ENCODE peak calls at places on chromosomes 7 and 10, in seven cellular contexts. One of them, this sample, is unnamed.

GRCh38 chr10:133377025-133377817 is 1.8 kb upstream of the PAOX start:
- DNase-seq in psoas muscle: no peak
- DNase-seq in OCI-LY7: no peak
- DNase-seq in A549: no peak
- DNase-seq in ovary: no peak
- DNase-seq in fibroblast of lung: no peak
- DNase-seq in stomach: no peak
- DNase-seq in this sample: no peak

GRCh38 chr10:127999291-127999690 is 92.4 kb downstream of the PTPRE start:
- DNase-seq in psoas muscle: no peak
- DNase-seq in OCI-LY7: no peak
- DNase-seq in A549: no peak
- DNase-seq in ovary: no peak
- DNase-seq in fibroblast of lung: no peak
- DNase-seq in stomach: no peak
- DNase-seq in this sample: no peak

GRCh38 chr7:22433710-22434460 is 66.1 kb downstream of the STEAP1B start:
- DNase-seq in psoas muscle: peak
- DNase-seq in OCI-LY7: peak
- DNase-seq in A549: no peak
- DNase-seq in ovary: no peak
- DNase-seq in fibroblast of lung: peak
- DNase-seq in stomach: no peak
- DNase-seq in this sample: no peak

GRCh38 chr7:132419538-132419937 is 156.7 kb downstream of the PLXNA4 start:
- DNase-seq in psoas muscle: no peak
- DNase-seq in OCI-LY7: no peak
- DNase-seq in A549: no peak
- DNase-seq in ovary: no peak
- DNase-seq in fibroblast of lung: peak
- DNase-seq in stomach: no peak
- DNase-seq in this sample: no peak

GRCh38 chr7:141659501-141659900 is 42.5 kb downstream of the DENND11 start:
- DNase-seq in psoas muscle: no peak
- DNase-seq in OCI-LY7: no peak
- DNase-seq in A549: no peak
- DNase-seq in ovary: no peak
- DNase-seq in fibroblast of lung: no peak
- DNase-seq in stomach: no peak
- DNase-seq in this sample: no peak

GRCh38 chr7:39910108-39910869 is 39.8 kb upstream of the CDK13 start:
- DNase-seq in psoas muscle: peak
- DNase-seq in OCI-LY7: no peak
- DNase-seq in A549: no peak
- DNase-seq in ovary: no peak
- DNase-seq in fibroblast of lung: peak
- DNase-seq in stomach: no peak
- DNase-seq in this sample: peak

GRCh38 chr7:2461268-2462026 is 14.8 kb downstream of the GRIFIN start:
- DNase-seq in psoas muscle: no peak
- DNase-seq in OCI-LY7: no peak
- DNase-seq in A549: no peak
- DNase-seq in ovary: no peak
- DNase-seq in fibroblast of lung: no peak
- DNase-seq in stomach: no peak
- DNase-seq in this sample: no peak

GRCh38 chr7:96330193-96330592 is 8.3 kb upstream of the SLC25A13 start:
- DNase-seq in psoas muscle: no peak
- DNase-seq in OCI-LY7: no peak
- DNase-seq in A549: no peak
- DNase-seq in ovary: no peak
- DNase-seq in fibroblast of lung: no peak
- DNase-seq in stomach: no peak
- DNase-seq in this sample: no peak

GRCh38 chr7:2288503-2288902 is 25.7 kb downstream of the SNX8 start:
- DNase-seq in psoas muscle: no peak
- DNase-seq in OCI-LY7: peak
- DNase-seq in A549: no peak
- DNase-seq in ovary: no peak
- DNase-seq in fibroblast of lung: no peak
- DNase-seq in stomach: no peak
- DNase-seq in this sample: no peak

GRCh38 chr7:13057462-13058200 is 370.2 kb downstream of the ARL4A start:
- DNase-seq in psoas muscle: no peak
- DNase-seq in OCI-LY7: peak
- DNase-seq in A549: no peak
- DNase-seq in ovary: no peak
- DNase-seq in fibroblast of lung: peak
- DNase-seq in stomach: no peak
- DNase-seq in this sample: no peak

GRCh38 chr7:151038951-151039849 is 9.1 kb upstream of the ASIC3 start:
- DNase-seq in psoas muscle: peak
- DNase-seq in OCI-LY7: no peak
- DNase-seq in A549: peak
- DNase-seq in ovary: peak
- DNase-seq in fibroblast of lung: peak
- DNase-seq in stomach: peak
- DNase-seq in this sample: no peak

GRCh38 chr7:107879400-107880035 is 11.5 kb upstream of the DLD start:
- DNase-seq in psoas muscle: no peak
- DNase-seq in OCI-LY7: peak
- DNase-seq in A549: peak
- DNase-seq in ovary: no peak
- DNase-seq in fibroblast of lung: peak
- DNase-seq in stomach: peak
- DNase-seq in this sample: peak

GRCh38 chr7:47293884-47294568 is 287.9 kb downstream of the TNS3 start:
- DNase-seq in psoas muscle: peak
- DNase-seq in OCI-LY7: no peak
- DNase-seq in A549: no peak
- DNase-seq in ovary: peak
- DNase-seq in fibroblast of lung: peak
- DNase-seq in stomach: no peak
- DNase-seq in this sample: no peak

GRCh38 chr10:100579261-100579660 is 43.5 kb downstream of the HIF1AN start:
- DNase-seq in psoas muscle: no peak
- DNase-seq in OCI-LY7: no peak
- DNase-seq in A549: no peak
- DNase-seq in ovary: no peak
- DNase-seq in fibroblast of lung: no peak
- DNase-seq in stomach: no peak
- DNase-seq in this sample: no peak

GRCh38 chr10:69332278-69333010 is 54.1 kb downstream of the HK1 start:
- DNase-seq in psoas muscle: no peak
- DNase-seq in OCI-LY7: no peak
- DNase-seq in A549: no peak
- DNase-seq in ovary: no peak
- DNase-seq in fibroblast of lung: peak
- DNase-seq in stomach: peak
- DNase-seq in this sample: no peak

GRCh38 chr7:96995406-96996110 is 9.8 kb upstream of the DLX6 start:
- DNase-seq in psoas muscle: no peak
- DNase-seq in OCI-LY7: no peak
- DNase-seq in A549: no peak
- DNase-seq in ovary: no peak
- DNase-seq in fibroblast of lung: no peak
- DNase-seq in stomach: no peak
- DNase-seq in this sample: no peak

GRCh38 chr10:101258179-101258885 is 29.1 kb upstream of the LBX1 start:
- DNase-seq in psoas muscle: no peak
- DNase-seq in OCI-LY7: peak
- DNase-seq in A549: no peak
- DNase-seq in ovary: no peak
- DNase-seq in fibroblast of lung: no peak
- DNase-seq in stomach: no peak
- DNase-seq in this sample: peak

GRCh38 chr7:142168746-142169145 is 57.2 kb downstream of the MGAM2 start:
- DNase-seq in psoas muscle: no peak
- DNase-seq in OCI-LY7: no peak
- DNase-seq in A549: no peak
- DNase-seq in ovary: no peak
- DNase-seq in fibroblast of lung: no peak
- DNase-seq in stomach: no peak
- DNase-seq in this sample: no peak

GRCh38 chr7:135714534-135715009 is 13.4 kb downstream of the SLC13A4 start:
- DNase-seq in psoas muscle: peak
- DNase-seq in OCI-LY7: no peak
- DNase-seq in A549: peak
- DNase-seq in ovary: no peak
- DNase-seq in fibroblast of lung: peak
- DNase-seq in stomach: no peak
- DNase-seq in this sample: no peak

GRCh38 chr10:125626671-125627070 is 56.3 kb downstream of the TEX36 start:
- DNase-seq in psoas muscle: no peak
- DNase-seq in OCI-LY7: no peak
- DNase-seq in A549: no peak
- DNase-seq in ovary: no peak
- DNase-seq in fibroblast of lung: no peak
- DNase-seq in stomach: no peak
- DNase-seq in this sample: no peak

GRCh38 chr10:103367379-103367781 is 396 bp upstream of the TAF5 start:
- DNase-seq in psoas muscle: no peak
- DNase-seq in OCI-LY7: no peak
- DNase-seq in A549: peak
- DNase-seq in ovary: no peak
- DNase-seq in fibroblast of lung: no peak
- DNase-seq in stomach: no peak
- DNase-seq in this sample: no peak
- H3K4me3 ChIP-seq in psoas muscle: peak
- H3K4me3 ChIP-seq in OCI-LY7: peak
- H3K4me3 ChIP-seq in A549: peak
- H3K4me3 ChIP-seq in ovary: peak
- H3K4me3 ChIP-seq in fibroblast of lung: peak
- H3K4me3 ChIP-seq in stomach: peak
- H3K4me3 ChIP-seq in this sample: peak

DNA sequence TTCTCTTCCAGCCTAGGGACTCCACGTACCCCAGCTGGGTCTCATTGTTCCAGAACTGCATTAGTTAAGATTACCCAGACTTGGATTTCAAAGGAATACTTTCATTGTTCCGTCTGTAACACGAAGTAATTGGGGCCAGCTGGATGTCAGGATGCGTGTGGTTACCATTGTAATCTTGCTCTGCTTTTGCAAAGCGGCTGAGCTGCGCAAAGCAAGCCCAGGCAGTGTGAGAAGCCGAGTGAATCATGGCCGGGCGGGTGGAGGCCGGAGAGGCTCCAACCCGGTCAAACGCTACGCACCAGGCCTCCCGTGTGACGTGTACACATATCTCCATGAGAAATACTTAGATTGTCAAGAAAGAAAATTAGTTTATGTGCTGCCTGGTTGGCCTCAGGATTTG is 21.0 kb downstream of the LRRC17 start:
- DNase-seq in psoas muscle: peak
- DNase-seq in OCI-LY7: no peak
- DNase-seq in A549: no peak
- DNase-seq in ovary: peak
- DNase-seq in fibroblast of lung: peak
- DNase-seq in stomach: peak
- DNase-seq in this sample: no peak
- H3K4me3 ChIP-seq in psoas muscle: no peak
- H3K4me3 ChIP-seq in OCI-LY7: no peak
- H3K4me3 ChIP-seq in A549: no peak
- H3K4me3 ChIP-seq in ovary: no peak
- H3K4me3 ChIP-seq in fibroblast of lung: no peak
- H3K4me3 ChIP-seq in stomach: peak
- H3K4me3 ChIP-seq in this sample: no peak

GRCh38 chr7:128022631-128023532 is 8.4 kb downstream of the LRRC4 start:
- DNase-seq in psoas muscle: no peak
- DNase-seq in OCI-LY7: no peak
- DNase-seq in A549: no peak
- DNase-seq in ovary: no peak
- DNase-seq in fibroblast of lung: peak
- DNase-seq in stomach: no peak
- DNase-seq in this sample: no peak

GRCh38 chr7:128024154-128024553 is 7.1 kb downstream of the LRRC4 start:
- DNase-seq in psoas muscle: no peak
- DNase-seq in OCI-LY7: no peak
- DNase-seq in A549: no peak
- DNase-seq in ovary: no peak
- DNase-seq in fibroblast of lung: no peak
- DNase-seq in stomach: no peak
- DNase-seq in this sample: no peak

GRCh38 chr7:128026551-128026950 is 4.7 kb downstream of the LRRC4 start:
- DNase-seq in psoas muscle: no peak
- DNase-seq in OCI-LY7: no peak
- DNase-seq in A549: no peak
- DNase-seq in ovary: no peak
- DNase-seq in fibroblast of lung: no peak
- DNase-seq in stomach: no peak
- DNase-seq in this sample: no peak

GRCh38 chr7:128027485-128027980 is 3.7 kb downstream of the LRRC4 start:
- DNase-seq in psoas muscle: no peak
- DNase-seq in OCI-LY7: no peak
- DNase-seq in A549: no peak
- DNase-seq in ovary: no peak
- DNase-seq in fibroblast of lung: no peak
- DNase-seq in stomach: no peak
- DNase-seq in this sample: no peak

GRCh38 chr7:128025380-128025779 is 5.9 kb downstream of the LRRC4 start:
- DNase-seq in psoas muscle: no peak
- DNase-seq in OCI-LY7: no peak
- DNase-seq in A549: no peak
- DNase-seq in ovary: no peak
- DNase-seq in fibroblast of lung: no peak
- DNase-seq in stomach: no peak
- DNase-seq in this sample: no peak
- H3K4me3 ChIP-seq in psoas muscle: no peak
- H3K4me3 ChIP-seq in OCI-LY7: no peak
- H3K4me3 ChIP-seq in A549: no peak
- H3K4me3 ChIP-seq in ovary: no peak
- H3K4me3 ChIP-seq in fibroblast of lung: no peak
- H3K4me3 ChIP-seq in stomach: no peak
- H3K4me3 ChIP-seq in this sample: no peak

DNA sequence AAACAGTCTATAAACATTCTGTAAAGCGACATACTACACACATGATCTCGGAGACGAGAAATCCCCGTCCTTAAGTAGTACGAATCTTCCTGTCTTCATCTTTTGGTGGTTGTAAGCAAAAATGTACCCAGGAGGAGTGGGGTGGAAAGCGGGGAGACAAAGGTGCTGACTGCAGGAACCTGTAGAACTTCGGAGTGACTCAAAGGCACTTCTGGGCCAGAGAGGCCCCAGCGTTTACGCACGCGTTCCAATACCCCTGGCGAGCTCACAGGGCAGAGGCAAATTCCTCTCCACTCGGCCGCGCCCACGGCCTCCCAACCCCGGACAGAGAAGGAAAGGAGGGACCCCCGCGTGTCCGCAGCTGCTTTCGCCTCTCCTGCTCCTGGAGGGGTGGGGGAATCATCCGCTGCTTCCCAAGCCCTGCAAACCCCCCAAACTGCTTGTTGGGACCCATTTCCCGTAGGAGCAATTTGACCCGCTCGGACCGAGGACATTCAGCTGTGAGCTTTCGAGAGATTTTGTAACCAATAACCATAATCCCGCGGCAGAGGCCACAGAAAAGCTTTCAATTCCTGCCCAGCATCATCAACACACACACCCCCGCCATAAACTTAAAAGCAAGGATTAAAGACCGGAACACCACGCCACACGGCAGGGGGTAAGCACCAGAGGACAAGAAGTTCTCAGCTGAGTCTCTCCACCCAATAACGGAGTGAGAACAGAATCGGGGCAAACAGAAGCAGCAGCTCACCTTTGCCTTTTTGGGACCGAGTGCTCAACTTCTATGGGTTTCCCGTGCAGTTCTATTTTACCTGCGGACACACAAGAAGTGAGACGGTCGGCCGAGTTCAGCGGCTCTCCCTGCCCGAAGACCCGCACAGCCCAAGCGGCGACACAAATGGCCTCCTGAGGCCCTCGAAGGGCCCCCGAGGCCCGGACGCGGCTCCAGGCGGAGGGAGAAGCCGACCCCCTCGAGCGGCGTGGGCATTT is 2.3 kb downstream of the IGF2BP3 start:
- DNase-seq in psoas muscle: no peak
- DNase-seq in OCI-LY7: peak
- DNase-seq in A549: no peak
- DNase-seq in ovary: no peak
- DNase-seq in fibroblast of lung: peak
- DNase-seq in stomach: no peak
- DNase-seq in this sample: no peak
- H3K4me3 ChIP-seq in psoas muscle: peak
- H3K4me3 ChIP-seq in OCI-LY7: peak
- H3K4me3 ChIP-seq in A549: peak
- H3K4me3 ChIP-seq in ovary: no peak
- H3K4me3 ChIP-seq in fibroblast of lung: peak
- H3K4me3 ChIP-seq in stomach: peak
- H3K4me3 ChIP-seq in this sample: peak

This sample was measured in Jurkat, Clone E6-1.